ENCODE peak calls at places on chromosomes 11 and 22, in ten cellular contexts. W is T-cell; H is OCI-LY7; M is stimulated activated CD8-positive, alpha-beta memory T cell treated with anti-CD3 and anti-CD28 coated beads, Interleukin-15, amount 100 ng/mL, for 24 hours; G is fibroblast of lung; X is neural progenitor cell; Z is stimulated activated CD4-positive, alpha-beta T cell treated with anti-CD3 and anti-CD28 coated beads, TNF-alpha, amount 100 ng/mL, for 48 hours; E is neuronal stem cell; V is NCI-H1436; R is NCI-H446 treated with DMSO at 0.1 percent for 48 hours. T is an unnamed sample.

GRCh38 chr11:27282806-27283205 is 80.2 kb downstream of the CCDC34 start:
- DNase-seq in W (no peak), H (no peak), M (no peak), G (peak), X (peak), Z (no peak), E (no peak), V (no peak), R (no peak), T (no peak)

GRCh38 chr11:10770626-10771254 is 19.7 kb downstream of the CTR9 start:
- DNase-seq in W (no peak), H (peak), M (no peak), G (peak), X (peak), Z (no peak), E (peak), V (no peak), R (no peak), T (peak)

GRCh38 chr11:65537296-65537597 is 12.4 kb downstream of the SCYL1 start:
- DNase-seq in W (no peak), H (no peak), M (no peak), G (no peak), X (no peak), Z (no peak), E (no peak), V (no peak), R (no peak), T (peak)

GRCh38 chr11:33110083-33110482 is 51.2 kb downstream of the CSTF3 start:
- DNase-seq in W (no peak), H (no peak), M (no peak), G (peak), X (no peak), Z (no peak), E (no peak), V (no peak), R (peak), T (no peak)

GRCh38 chr22:42967933-42968332 is 47.0 kb downstream of the PACSIN2 start:
- DNase-seq in W (no peak), H (no peak), M (no peak), G (no peak), X (no peak), Z (no peak), E (no peak), V (no peak), R (no peak), T (peak)

GRCh38 chr11:13297917-13298356 is 20.3 kb downstream of the BMAL1 start:
- DNase-seq in W (no peak), H (no peak), M (no peak), G (no peak), X (no peak), Z (no peak), E (no peak), V (no peak), R (no peak), T (peak)

GRCh38 chr22:23688571-23688970 is 2.2 kb upstream of the RGL4 start:
- DNase-seq in W (no peak), H (no peak), M (no peak), G (no peak), X (no peak), Z (no peak), E (no peak), V (no peak), R (no peak), T (no peak)

GRCh38 chr11:10592331-10592730 is 23.9 kb upstream of the LYVE1 start:
- DNase-seq in W (no peak), H (no peak), M (no peak), G (peak), X (no peak), Z (no peak), E (no peak), V (no peak), R (no peak), T (no peak)

GRCh38 chr11:2289350-2289749 is 12.4 kb downstream of the C11orf21 start:
- DNase-seq in W (no peak), H (no peak), M (no peak), G (no peak), X (no peak), Z (no peak), E (no peak), V (no peak), R (no peak), T (peak)

GRCh38 chr11:47552086-47552580 is 799 bp downstream of the CELF1 start:
- DNase-seq in W (no peak), H (peak), M (no peak), G (peak), X (peak), Z (no peak), E (no peak), V (no peak), R (no peak), T (peak)

GRCh38 chr22:32997295-32997694 is 60.9 kb downstream of the SYN3 start:
- DNase-seq in W (no peak), H (no peak), M (no peak), G (no peak), X (no peak), Z (no peak), E (no peak), V (no peak), R (no peak), T (peak)

GRCh38 chr11:103266167-103266831 is 157.1 kb downstream of the DYNC2H1 start:
- DNase-seq in W (no peak), H (no peak), M (no peak), G (no peak), X (no peak), Z (no peak), E (no peak), V (no peak), R (no peak), T (no peak)

GRCh38 chr11:108887436-108888238 is 222.8 kb downstream of the DDX10 start:
- DNase-seq in W (no peak), H (no peak), M (no peak), G (no peak), X (no peak), Z (no peak), E (no peak), V (no peak), R (no peak), T (no peak)

GRCh38 chr11:8339592-8340022 is 75.9 kb upstream of the LMO1 start:
- DNase-seq in W (no peak), H (no peak), M (no peak), G (no peak), X (no peak), Z (no peak), E (no peak), V (no peak), R (no peak), T (peak)

GRCh38 chr11:130854483-130854882 is 61.8 kb downstream of the SNX19 start:
- DNase-seq in W (no peak), H (peak), M (no peak), G (no peak), X (no peak), Z (no peak), E (no peak), V (no peak), R (no peak), T (no peak)

GRCh38 chr11:132941024-132941646 is 591.2 kb downstream of the OPCML start:
- DNase-seq in W (no peak), H (peak), M (no peak), G (peak), X (peak), Z (no peak), E (peak), V (no peak), R (no peak), T (no peak)

GRCh38 chr11:72642815-72643511 is 31.3 kb downstream of the PDE2A start:
- DNase-seq in W (peak), H (peak), M (peak), G (peak), X (peak), Z (peak), E (peak), V (peak), R (no peak), T (peak)

GRCh38 chr22:19868333-19868732 is 13.7 kb upstream of the GNB1L start:
- DNase-seq in W (no peak), H (no peak), M (no peak), G (no peak), X (no peak), Z (no peak), E (no peak), V (no peak), R (no peak), T (peak)

GRCh38 chr11:848988-849824 is 6.6 kb downstream of the TSPAN4 start:
- DNase-seq in W (no peak), H (peak), M (no peak), G (no peak), X (peak), Z (no peak), E (no peak), V (peak), R (no peak), T (no peak)

GRCh38 chr22:36770116-36770945 is 5.6 kb downstream of the IFT27 start:
- DNase-seq in W (no peak), H (no peak), M (no peak), G (no peak), X (peak), Z (no peak), E (peak), V (no peak), R (no peak), T (peak)

GRCh38 chr11:22898036-22898435 is 37.8 kb upstream of the CCDC179 start:
- DNase-seq in W (no peak), H (no peak), M (no peak), G (no peak), X (no peak), Z (no peak), E (no peak), V (no peak), R (no peak), T (no peak)

GRCh38 chr11:122007611-122008071 is 108.4 kb downstream of the BLID start:
- DNase-seq in W (no peak), H (no peak), M (no peak), G (peak), X (no peak), Z (no peak), E (no peak), V (no peak), R (no peak), T (no peak)

GRCh38 chr11:68314886-68315580 is 2.6 kb downstream of the LRP5 start:
- DNase-seq in W (no peak), H (no peak), M (no peak), G (peak), X (no peak), Z (no peak), E (no peak), V (no peak), R (no peak), T (peak)

GRCh38 chr11:1130276-1131032 is 27.3 kb upstream of the MUC5AC start:
- DNase-seq in W (no peak), H (no peak), M (no peak), G (no peak), X (no peak), Z (no peak), E (no peak), V (no peak), R (no peak), T (peak)

GRCh38 chr11:134436781-134437180 is 24.7 kb upstream of the B3GAT1 start:
- DNase-seq in W (no peak), H (no peak), M (no peak), G (no peak), X (no peak), Z (no peak), E (no peak), V (no peak), R (no peak), T (no peak)

GRCh38 chr11:44246726-44247125 is 63.2 kb downstream of the ALX4 start:
- DNase-seq in W (no peak), H (no peak), M (no peak), G (peak), X (no peak), Z (no peak), E (no peak), V (no peak), R (no peak), T (no peak)

GRCh38 chr11:119445850-119446249 is 22.9 kb upstream of the THY1 start:
- DNase-seq in W (no peak), H (no peak), M (no peak), G (no peak), X (no peak), Z (no peak), E (no peak), V (no peak), R (no peak), T (no peak)

GRCh38 chr11:46356911-46357482 is 9.7 kb downstream of the DGKZ start:
- DNase-seq in W (no peak), H (no peak), M (no peak), G (peak), X (no peak), Z (no peak), E (no peak), V (no peak), R (no peak), T (peak)

GRCh38 chr22:48715511-48715910 is 1112.2 kb downstream of the BRD1 start:
- DNase-seq in W (no peak), H (no peak), M (no peak), G (no peak), X (no peak), Z (no peak), E (no peak), V (no peak), R (no peak), T (no peak)

T was measured in islet precursor cell.